ENCODE peak calls at places on chromosomes 11 and 22, in four cellular contexts. D, M, T and S are unnamed samples. For H3K9me3, the result is how much of the 10 kb centered on the place peaks cover.

GRCh38 chr11:96338910-96339703 is 3.9 kb downstream of the MAML2 start:
- DNase-seq in T (peak), M (no peak), D (no peak), S (no peak)

GRCh38 chr22:36977947-36978660 is 41.1 kb downstream of the TST start:
- DNase-seq in T (peak), D (peak), M (peak), S (peak)

GRCh38 chr11:10324474-10324873 is 19.6 kb downstream of the ADM start:
- DNase-seq in T (no peak), M (no peak), D (no peak), S (no peak)

GRCh38 chr11:27471588-27472397 is 797 bp downstream of the LGR4 start:
- DNase-seq in M (no peak), D (no peak), T (peak), S (no peak)

GRCh38 chr11:59938718-59939117 is 486 bp downstream of the OOSP1 start:
- DNase-seq in T (no peak), M (no peak), D (no peak), S (no peak)

GRCh38 chr11:122706689-122707088 is 51.2 kb downstream of the UBASH3B start:
- DNase-seq in D (no peak), M (no peak), T (peak), S (no peak)

GRCh38 chr11:76598426-76598839 is 72.1 kb downstream of the LRRC32 start:
- DNase-seq in D (peak), M (no peak), T (peak), S (no peak)

GRCh38 chr22:30021881-30022619 is 58.2 kb upstream of the HORMAD2 start:
- DNase-seq in D (no peak), M (no peak), T (no peak), S (no peak)

GRCh38 chr22:27598792-27599191 is 202.8 kb downstream of the MN1 start:
- DNase-seq in D (no peak), M (no peak), T (no peak), S (no peak)

GRCh38 chr22:17878186-17878694 is 104.0 kb upstream of the BID start:
- DNase-seq in D (no peak), M (no peak), T (no peak), S (no peak)

GRCh38 chr11:128342511-128343133 is 244.7 kb downstream of the ETS1 start:
- DNase-seq in D (peak), T (peak), M (no peak), S (no peak)

GRCh38 chr11:93484716-93485115 is 58.5 kb downstream of the SMCO4 start:
- DNase-seq in T (no peak), D (no peak), M (no peak), S (no peak)

GRCh38 chr11:8812438-8812837 is 98.6 kb upstream of the AKIP1 start:
- DNase-seq in D (no peak), M (peak), T (no peak), S (no peak)

GRCh38 chr11:68976095-68976494 is 4.7 kb downstream of the MRGPRD start:
- DNase-seq in D (no peak), M (no peak), T (no peak), S (no peak)

GRCh38 chr11:61586792-61587430 is 6.0 kb upstream of the SYT7 start:
- DNase-seq in D (no peak), M (no peak), T (peak), S (no peak)

GRCh38 chr22:41341990-41342389 is 39.8 kb upstream of the TEF start:
- DNase-seq in T (no peak), M (no peak), D (no peak), S (no peak)

GRCh38 chr11:47691979-47692378 is 23.2 kb downstream of the AGBL2 start:
- DNase-seq in T (no peak), M (no peak), D (no peak), S (no peak)

GRCh38 chr11:76215946-76216345 is 9.6 kb upstream of the WNT11 start:
- DNase-seq in T (no peak), M (no peak), D (no peak), S (no peak)

GRCh38 chr11:124640660-124641059 is 18.0 kb downstream of the TBRG1 start:
- DNase-seq in T (no peak), D (no peak), M (no peak), S (no peak)

GRCh38 chr11:64787526-64788320 is 9.4 kb upstream of the SF1 start:
- DNase-seq in M (no peak), T (peak), D (peak), S (no peak)

GRCh38 chr11:80698646-80699045 is 1257.8 kb upstream of the TENM4 start:
- DNase-seq in D (no peak), T (peak), M (no peak), S (no peak)

GRCh38 chr22:32620992-32621391 is 146.4 kb downstream of the FBXO7 start:
- DNase-seq in T (no peak), D (no peak), M (no peak), S (no peak)

GRCh38 chr11:111957663-111958415 is 20.7 kb downstream of the DIXDC1 start:
- DNase-seq in M (no peak), D (no peak), T (no peak), S (no peak)

GRCh38 chr11:59918987-59919589 is 19.1 kb upstream of the OOSP1 start:
- DNase-seq in D (no peak), T (peak), M (no peak), S (no peak)

GRCh38 chr22:28953976-28954880 is 70.9 kb downstream of the ZNRF3 start:
- DNase-seq in M (no peak), T (no peak), D (no peak), S (no peak)

GRCh38 chr11:44833221-44833620 is 106.5 kb downstream of the TSPAN18 start:
- DNase-seq in M (no peak), T (no peak), D (no peak), S (no peak)

GRCh38 chr11:44835979-44836378 is 109.2 kb downstream of the TSPAN18 start:
- DNase-seq in M (no peak), D (no peak), T (no peak), S (no peak)

GRCh38 chr11:44834846-44835245 is 108.1 kb downstream of the TSPAN18 start:
- DNase-seq in M (no peak), T (no peak), D (no peak), S (no peak)

GRCh38 chr11:44833869-44834452 is 107.2 kb downstream of the TSPAN18 start:
- DNase-seq in D (no peak), M (no peak), T (peak), S (no peak)

GRCh38 chr11:44835326-44835725 is 108.6 kb downstream of the TSPAN18 start:
- DNase-seq in M (no peak), D (no peak), T (no peak), S (no peak)
- H3K9me3 ChIP-seq in M (under half), D (under half), T (under half), S (under half)

GRCh38 chr11:70705930-70706329 is 307.6 kb downstream of the CTTN start:
- DNase-seq in T (no peak), D (no peak), M (no peak), S (no peak)

GRCh38 chr11:70703141-70704052 is 305.1 kb downstream of the CTTN start:
- DNase-seq in D (no peak), T (no peak), M (no peak), S (no peak)

GRCh38 chr11:70702040-70702648 is 303.8 kb downstream of the CTTN start:
- DNase-seq in T (no peak), M (no peak), D (no peak), S (no peak)

GRCh38 chr11:70707821-70708220 is 309.5 kb downstream of the CTTN start:
- DNase-seq in T (no peak), D (no peak), M (no peak), S (no peak)

DNA sequence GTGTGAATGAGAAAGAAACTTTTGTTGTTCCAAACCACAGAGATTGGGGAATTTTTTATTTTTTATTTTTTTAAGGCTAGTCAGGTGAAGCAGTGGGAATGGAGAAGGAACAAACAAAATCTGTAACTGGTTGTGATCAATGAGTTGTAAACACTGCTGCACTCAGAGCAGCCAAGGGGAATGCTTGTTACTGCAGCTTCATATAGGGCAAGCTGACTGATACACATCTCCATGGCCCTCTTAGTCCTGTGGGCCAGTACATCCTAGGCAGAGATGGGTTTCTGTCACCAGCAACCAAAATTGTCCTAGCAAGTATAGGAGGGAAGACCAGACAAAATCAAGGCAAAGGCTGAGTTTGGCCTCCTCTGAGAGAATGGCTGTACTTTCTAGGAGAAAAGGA is 306.8 kb downstream of the CTTN start:
- DNase-seq in M (no peak), D (no peak), T (no peak), S (no peak)
- H3K9me3 ChIP-seq in M (under half), D (under half), T (under half), S (under half)

GRCh38 chr11:41950470-41951143 is 491.2 kb upstream of the LRRC4C start:
- DNase-seq in T (no peak), D (no peak), M (no peak), S (no peak)
- H3K9me3 ChIP-seq in T (under half), D (under half), M (under half), S (under half)

GRCh38 chr22:48241658-48242057 is 1479.2 kb downstream of the TBC1D22A start:
- DNase-seq in M (no peak), T (no peak), D (no peak), S (no peak)

GRCh38 chr22:48240165-48240934 is 1477.9 kb downstream of the TBC1D22A start:
- DNase-seq in M (no peak), D (no peak), T (no peak), S (no peak)

GRCh38 chr22:48239461-48240164 is 1477.2 kb downstream of the TBC1D22A start:
- DNase-seq in D (no peak), M (no peak), T (no peak), S (no peak)

GRCh38 chr22:48242461-48242864 is 1480.0 kb downstream of the TBC1D22A start:
- DNase-seq in T (no peak), D (no peak), M (no peak), S (no peak)

DNA sequence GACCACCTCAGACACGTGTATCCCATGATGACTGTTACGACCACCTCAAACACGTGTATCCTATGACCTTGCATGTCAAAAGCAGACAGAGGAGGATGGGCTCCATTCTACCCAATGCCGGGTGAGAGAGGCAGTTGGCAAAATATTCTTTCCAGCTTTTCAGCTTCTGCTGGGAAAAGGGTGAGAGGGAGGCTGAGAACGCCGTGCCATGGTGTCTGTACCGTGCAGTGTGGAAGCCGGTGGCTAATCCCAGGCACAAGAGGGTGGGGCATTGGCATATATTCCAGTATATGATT is 1478.4 kb downstream of the TBC1D22A start:
- DNase-seq in T (no peak), M (no peak), D (no peak), S (no peak)
- H3K9me3 ChIP-seq in T (under half), M (under half), D (under half), S (under half)

GRCh38 chr11:97739892-97740782 is 1280.6 kb upstream of the CNTN5 start:
- DNase-seq in T (peak), M (no peak), D (no peak), S (no peak)
- H3K9me3 ChIP-seq in T (under half), M (under half), D (under half), S (under half)

GRCh38 chr11:50182486-50182885 is 149.8 kb downstream of the OR4C45 start:
- DNase-seq in T (no peak), D (no peak), M (no peak), S (no peak)

GRCh38 chr11:50188040-50188439 is 155.4 kb downstream of the OR4C45 start:
- DNase-seq in D (no peak), M (no peak), T (no peak), S (no peak)

GRCh38 chr11:50187220-50187619 is 154.5 kb downstream of the OR4C45 start:
- DNase-seq in T (no peak), M (no peak), D (no peak), S (no peak)

DNA sequence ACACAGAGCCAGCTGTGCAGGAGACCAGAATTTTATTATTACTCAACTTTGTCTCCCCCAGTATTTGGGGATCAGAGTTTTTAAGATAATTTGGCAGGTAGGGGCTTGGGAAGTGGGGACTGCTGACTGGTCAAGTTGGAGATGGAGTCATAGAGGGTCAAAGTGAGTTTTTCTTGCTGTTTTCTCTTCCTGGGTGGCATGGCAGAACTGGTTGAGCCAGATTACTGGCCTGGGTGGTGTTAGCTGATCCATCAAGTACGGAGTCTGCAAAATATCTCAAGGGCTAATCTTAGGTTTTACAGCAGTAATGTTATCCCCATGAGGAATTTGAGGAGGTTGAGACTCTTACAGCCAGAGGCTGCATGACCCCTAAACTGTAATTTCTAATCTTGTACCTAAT is 153.5 kb downstream of the OR4C45 start:
- DNase-seq in M (no peak), T (no peak), D (no peak), S (no peak)
- H3K9me3 ChIP-seq in M (under half), T (under half), D (under half), S (under half)

GRCh38 chr11:73493838-73494598 is 103.9 kb downstream of the FAM168A start:
- DNase-seq in T (peak), M (no peak), D (peak), S (no peak)

GRCh38 chr11:73496134-73496533 is 101.8 kb downstream of the FAM168A start:
- DNase-seq in T (no peak), M (no peak), D (no peak), S (no peak)

GRCh38 chr11:73498343-73498742 is 99.6 kb downstream of the FAM168A start:
- DNase-seq in M (no peak), T (no peak), D (no peak), S (no peak)
- H3K9me3 ChIP-seq in M (under half), T (under half), D (under half), S (under half)

GRCh38 chr22:45490836-45491235 is 11.8 kb upstream of the FBLN1 start:
- DNase-seq in T (no peak), M (no peak), D (no peak), S (no peak)

GRCh38 chr22:45488764-45489370 is 13.8 kb upstream of the FBLN1 start:
- DNase-seq in M (no peak), D (no peak), T (no peak), S (no peak)

GRCh38 chr22:45493286-45493771 is 9.4 kb upstream of the FBLN1 start:
- DNase-seq in M (no peak), T (no peak), D (no peak), S (no peak)

GRCh38 chr22:45496451-45496941 is 6.2 kb upstream of the FBLN1 start:
- DNase-seq in D (no peak), T (no peak), M (no peak), S (no peak)

DNA sequence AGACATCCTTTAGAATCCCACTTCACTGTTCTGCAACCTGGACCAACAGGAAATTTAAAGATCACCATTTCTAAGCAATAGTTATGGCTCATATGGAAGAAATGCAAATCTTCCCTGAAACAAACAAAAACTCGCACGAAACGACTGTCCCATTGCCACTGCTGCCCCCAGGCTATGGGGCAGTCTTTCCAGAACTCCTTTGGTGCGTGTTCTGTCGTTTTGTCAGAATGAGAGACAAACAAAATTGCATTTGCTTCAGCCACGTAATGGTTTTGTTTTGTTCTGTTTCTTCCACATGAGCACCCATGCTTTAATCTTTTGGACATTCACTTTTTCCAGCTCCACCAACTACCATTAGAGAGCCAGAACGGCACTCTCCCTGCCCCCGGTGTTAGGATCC is 10.8 kb upstream of the FBLN1 start:
- DNase-seq in M (no peak), D (no peak), T (no peak), S (no peak)
- H3K9me3 ChIP-seq in M (under half), D (under half), T (under half), S (under half)